ENCODE peak calls at places on chromosomes 16 and 17, in six cellular contexts. O is Calu3; V is CD8-positive, alpha-beta T cell; X is K562; J is fibroblast of pulmonary artery; A is SK-N-SH. E is an unnamed sample.

GRCh38 chr17:76449126-76449525 is 3.8 kb downstream of the UBE2O start:
- DNase-seq in V (no peak), X (no peak), J (no peak), A (no peak), O (no peak), E (no peak)

GRCh38 chr17:79943354-79944241 is 92.1 kb downstream of the TBC1D16 start:
- DNase-seq in X (no peak), J (no peak), O (no peak), V (no peak), A (no peak), E (peak)

GRCh38 chr16:67547423-67548264 is 14.7 kb upstream of the CTCF start:
- DNase-seq in V (peak), A (no peak), O (no peak), X (no peak), J (no peak), E (no peak)

GRCh38 chr16:67019171-67019570 is 9.8 kb upstream of the CBFB start:
- DNase-seq in A (no peak), V (no peak), J (no peak), X (no peak), O (no peak), E (no peak)

GRCh38 chr16:66475232-66475631 is 48.1 kb downstream of the BEAN1 start:
- DNase-seq in O (no peak), V (no peak), X (no peak), J (no peak), A (no peak), E (peak)

GRCh38 chr17:54439816-54440215 is 460.8 kb upstream of the TOM1L1 start:
- DNase-seq in V (no peak), A (no peak), J (no peak), O (no peak), X (no peak), E (no peak)

GRCh38 chr17:83103200-83103937 is 24.0 kb downstream of the METRNL start:
- DNase-seq in X (peak), O (peak), J (peak), V (no peak), A (peak), E (no peak)

GRCh38 chr16:89103156-89103555 is 9.5 kb downstream of the ACSF3 start:
- DNase-seq in A (no peak), V (no peak), J (no peak), O (no peak), X (no peak), E (peak)

GRCh38 chr16:84532299-84532724 is 27.9 kb upstream of the MEAK7 start:
- DNase-seq in X (no peak), A (no peak), V (no peak), O (no peak), J (peak), E (no peak)

GRCh38 chr16:57606147-57606846 is 22.1 kb upstream of the ADGRG1 start:
- DNase-seq in A (no peak), X (no peak), J (no peak), V (no peak), O (no peak), E (peak)

GRCh38 chr17:35846055-35846809 is 22.5 kb downstream of the HEATR9 start:
- DNase-seq in O (no peak), A (no peak), V (no peak), X (no peak), J (no peak), E (no peak)

DNA sequence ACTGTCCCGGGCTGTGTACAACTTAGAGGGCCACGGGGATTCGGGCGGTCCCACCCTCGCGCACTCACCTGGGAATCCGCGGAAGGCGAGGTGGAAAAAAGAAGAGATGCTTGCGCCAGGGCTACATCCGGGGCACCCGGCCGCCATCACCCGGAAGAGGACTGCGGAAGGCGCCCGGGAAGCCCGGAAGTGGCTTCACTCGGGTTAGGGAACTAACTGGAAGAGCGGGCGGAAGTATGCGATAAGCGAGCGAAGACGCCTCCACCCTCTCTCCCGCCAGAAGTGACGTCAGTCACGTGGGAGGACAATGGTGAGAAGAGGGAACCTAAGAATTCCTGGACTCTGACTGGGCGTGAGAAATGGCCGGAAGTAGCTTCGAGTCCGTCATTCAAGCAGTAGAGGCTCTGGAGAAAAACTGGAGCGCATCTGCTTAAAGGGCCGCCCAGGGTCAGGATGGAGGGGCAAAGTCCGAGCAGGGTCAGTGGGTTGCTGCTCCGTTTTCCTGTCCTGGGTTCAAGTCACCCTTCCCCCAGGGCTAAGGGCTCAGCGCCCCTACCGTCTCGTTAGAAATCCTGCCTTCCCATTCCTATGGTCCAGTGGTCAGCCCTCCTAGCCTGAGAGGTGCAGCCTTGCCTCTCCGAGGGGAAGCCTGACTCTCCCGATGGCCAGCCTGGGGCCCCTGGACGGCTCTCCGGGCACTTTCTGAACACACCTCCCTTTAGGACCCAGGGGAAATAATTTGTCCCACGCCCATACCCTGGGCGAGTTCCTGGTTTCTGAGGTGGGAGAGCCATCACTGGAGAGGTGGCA is at the start of gene CD2BP2:
- DNase-seq in A (peak), V (peak), X (peak), J (peak), O (peak), E (peak)
- TF ChIP-seq CTCF in A (no peak), V (no peak), X (no peak), J (no peak), O (no peak), E (peak)

DNA sequence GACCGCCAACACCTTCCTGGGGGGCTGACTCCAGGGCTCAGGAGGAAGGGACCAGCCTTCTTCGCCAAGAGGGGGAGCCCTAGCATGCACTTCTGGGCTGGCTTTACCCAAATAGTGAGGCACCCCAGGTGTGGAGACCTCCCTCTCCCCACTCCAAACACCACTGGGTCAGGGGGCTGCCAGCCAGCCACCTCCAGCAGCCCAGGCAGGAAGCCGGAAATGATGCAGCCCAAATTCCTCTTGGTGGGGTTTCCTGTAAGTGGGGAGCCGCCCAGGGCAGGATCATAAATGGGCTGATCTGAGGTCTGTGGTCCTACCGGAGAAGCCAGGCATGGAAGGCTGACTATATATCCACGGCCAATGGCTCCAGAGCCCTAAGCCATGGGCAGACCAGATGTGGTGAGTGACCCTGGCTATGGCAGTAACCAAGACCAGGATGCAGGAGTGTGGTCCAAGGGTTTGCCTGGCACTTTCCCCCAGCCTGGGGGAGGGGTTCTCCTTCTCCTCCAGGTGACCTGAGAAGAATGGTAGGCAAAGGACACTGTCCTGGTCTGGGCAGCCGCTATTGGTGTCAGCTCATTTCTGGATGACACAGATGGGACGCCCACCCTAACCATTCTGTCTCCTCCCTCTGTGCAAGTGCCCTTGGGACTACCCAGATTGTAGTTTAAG is 4.2 kb downstream of the GIT1 start:
- DNase-seq in V (peak), X (no peak), A (peak), J (peak), O (no peak), E (no peak)
- TF ChIP-seq CTCF in V (peak), X (peak), A (peak), J (peak), O (no peak), E (peak)

GRCh38 chr17:42132941-42133340 is 10.3 kb downstream of the HSPB9 start:
- DNase-seq in X (no peak), O (peak), V (no peak), J (peak), A (no peak), E (no peak)

GRCh38 chr17:42131971-42132370 is 9.4 kb downstream of the HSPB9 start:
- DNase-seq in V (no peak), A (no peak), O (no peak), J (peak), X (no peak), E (no peak)

GRCh38 chr17:42129109-42129837 is 6.7 kb downstream of the HSPB9 start:
- DNase-seq in X (no peak), V (no peak), J (no peak), O (no peak), A (no peak), E (no peak)

GRCh38 chr17:42131232-42131631 is 8.6 kb downstream of the HSPB9 start:
- DNase-seq in X (no peak), A (no peak), J (no peak), O (no peak), V (no peak), E (no peak)

DNA sequence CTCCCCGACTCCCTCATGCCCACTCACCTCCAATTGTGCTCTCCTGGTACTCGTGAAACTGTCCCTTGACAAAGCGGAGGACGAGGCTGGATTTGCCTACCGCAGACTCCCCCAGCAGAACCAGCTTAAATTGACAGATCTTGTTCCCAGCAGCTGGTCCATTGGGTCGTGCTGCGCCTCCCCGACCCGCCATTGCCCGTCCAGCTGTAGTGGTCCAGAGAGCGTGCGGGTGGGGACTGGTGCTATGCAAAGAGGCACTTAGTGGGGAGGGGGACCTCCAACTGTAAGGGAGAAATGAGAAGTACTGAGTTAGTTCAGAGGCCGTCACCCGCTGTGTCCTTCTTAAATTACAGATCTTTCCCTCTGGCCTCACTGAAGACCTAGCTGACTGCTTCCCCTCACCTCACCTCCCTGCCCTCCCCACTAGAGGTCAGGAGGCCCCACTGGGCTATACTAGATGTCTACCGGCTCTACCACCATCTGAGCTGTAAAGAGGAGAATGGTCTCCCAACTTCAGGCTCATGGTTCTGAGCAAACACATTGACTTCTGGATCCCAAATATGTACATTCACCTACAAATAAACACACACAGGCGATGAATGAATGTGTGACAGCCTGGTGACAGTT is 7.8 kb downstream of the HSPB9 start:
- DNase-seq in O (no peak), X (no peak), A (no peak), J (no peak), V (no peak), E (no peak)
- TF ChIP-seq CTCF in O (no peak), X (peak), A (no peak), J (no peak), V (no peak), E (no peak)

GRCh38 chr17:77744268-77744988 is 214.1 kb upstream of the TNRC6C start:
- DNase-seq in J (no peak), X (no peak), O (no peak), A (no peak), V (no peak), E (no peak)

GRCh38 chr17:77742579-77742978 is 215.9 kb upstream of the TNRC6C start:
- DNase-seq in V (no peak), J (no peak), A (no peak), X (no peak), O (no peak), E (no peak)

GRCh38 chr17:77740481-77740880 is 218.0 kb upstream of the TNRC6C start:
- DNase-seq in A (no peak), O (no peak), J (no peak), V (no peak), X (no peak), E (no peak)

GRCh38 chr17:77738666-77739531 is 219.6 kb upstream of the TNRC6C start:
- DNase-seq in V (no peak), O (no peak), A (no peak), X (no peak), J (peak), E (no peak)

DNA sequence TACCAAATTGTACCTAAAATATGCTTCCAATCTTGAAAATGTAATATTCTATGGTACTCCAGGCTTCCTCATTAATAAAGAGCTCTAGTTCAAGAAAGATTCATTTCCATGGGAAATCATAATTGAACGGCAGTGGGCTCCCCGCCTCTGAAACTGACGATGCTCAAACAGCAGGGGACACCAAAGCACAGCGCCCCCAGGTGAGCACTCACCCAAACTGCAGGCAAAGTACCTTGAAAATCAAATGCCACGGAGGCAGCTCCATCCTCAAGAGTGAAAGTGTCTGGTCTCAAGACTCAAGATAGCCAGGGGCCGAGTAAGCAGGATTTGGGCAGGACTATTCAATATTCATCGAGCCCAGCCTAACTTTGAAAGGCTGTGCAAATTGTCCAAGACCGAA is 217.4 kb upstream of the TNRC6C start:
- DNase-seq in J (no peak), V (peak), A (no peak), X (peak), O (no peak), E (no peak)
- TF ChIP-seq CTCF in J (peak), V (peak), A (peak), X (peak), O (no peak), E (peak)